ENCODE peak calls at places on chromosomes 16 and 17, in seven cellular contexts. X is stimulated activated CD8-positive, alpha-beta memory T cell treated with anti-CD3 and anti-CD28 coated beads, Interleukin-4, amount 100 ng/mL, for 1 hour; K is fibroblast of lung; M is cardiac muscle cell; T is transverse colon; Z is progenitor cell of endocrine pancreas; N is activated T-cell treated with anti-CD3 and anti-CD28 coated beads, Interleukin-2, amount 50 U/mL, for 72 hours. I is an unnamed sample.

GRCh38 chr16:24610421-24610765 is 71.0 kb downstream of the RBBP6 start:
- DNase-seq in X (no peak), K (peak; percentile 46), M (peak; percentile 44), T (peak; percentile 12), Z (no peak), N (peak; percentile 19), I (peak; percentile 32)

GRCh38 chr17:74851612-74852236 is 8.0 kb downstream of the GRIN2C start:
- DNase-seq in X (no peak), K (no peak), M (no peak), T (no peak), Z (no peak), N (no peak), I (no peak)

GRCh38 chr16:4371481-4372314 is at the start of gene VASN:
- DNase-seq in X (peak; percentile 48), K (peak; percentile 69), M (peak; percentile 91), T (peak; percentile 77), Z (peak; percentile 76), N (peak; percentile 75), I (peak; percentile 86)

GRCh38 chr16:22077700-22078313 is 14.5 kb upstream of the VWA3A start:
- DNase-seq in X (peak; percentile 64), K (peak; percentile 29), M (peak; percentile 71), T (peak; percentile 69), Z (peak; percentile 38), N (peak; percentile 69), I (peak; percentile 67)

GRCh38 chr17:74446551-74447500 is 14.9 kb downstream of the GPRC5C start:
- DNase-seq in X (no peak), K (no peak), M (no peak), T (no peak), Z (no peak), N (peak; percentile 66), I (peak; percentile 81)

GRCh38 chr17:31492880-31493655 is 101.6 kb downstream of the RAB11FIP4 start:
- DNase-seq in X (no peak), K (peak; percentile 25), M (no peak), T (peak; percentile 56), Z (no peak), N (peak; percentile 81), I (no peak)

GRCh38 chr17:39752241-39752831 is 14.6 kb downstream of the GRB7 start:
- DNase-seq in X (no peak), K (no peak), M (no peak), T (no peak), Z (no peak), N (no peak), I (no peak)

GRCh38 chr17:2697611-2698162 is 13.9 kb downstream of the CLUH start:
- DNase-seq in X (no peak), K (no peak), M (no peak), T (peak; percentile 7), Z (no peak), N (no peak), I (no peak)

GRCh38 chr17:48439875-48440505 is 10.0 kb upstream of the SKAP1 start:
- DNase-seq in X (peak; percentile 27), K (no peak), M (peak; percentile 76), T (no peak), Z (no peak), N (peak; percentile 35), I (no peak)

GRCh38 chr16:1152123-1152638 is 725 bp upstream of the CACNA1H start:
- DNase-seq in X (no peak), K (no peak), M (peak; percentile 56), T (no peak), Z (no peak), N (peak; percentile 47), I (no peak)

GRCh38 chr16:50301626-50302471 is 35.5 kb downstream of the ADCY7 start:
- DNase-seq in X (no peak), K (peak; percentile 91), M (no peak), T (no peak), Z (no peak), N (no peak), I (no peak)

GRCh38 chr16:19589771-19590302 is 34.3 kb downstream of the VPS35L start:
- DNase-seq in X (no peak), K (peak; percentile 38), M (no peak), T (no peak), Z (no peak), N (no peak), I (no peak)

GRCh38 chr16:73076291-73076959 is 28.5 kb upstream of the ZFHX3 start:
- DNase-seq in X (no peak), K (no peak), M (no peak), T (no peak), Z (no peak), N (no peak), I (no peak)

GRCh38 chr16:27843800-27844199 is 219.7 kb downstream of the GSG1L start:
- DNase-seq in X (no peak), K (no peak), M (no peak), T (no peak), Z (no peak), N (no peak), I (no peak)

GRCh38 chr16:87764600-87765472 is 950 bp downstream of the KLHDC4 start:
- DNase-seq in X (no peak), K (no peak), M (no peak), T (no peak), Z (no peak), N (no peak), I (no peak)

GRCh38 chr17:21679256-21680146 is 12.8 kb upstream of the KCNJ18 start:
- DNase-seq in X (no peak), K (no peak), M (no peak), T (no peak), Z (no peak), N (no peak), I (no peak)

GRCh38 chr17:35255316-35255715 is 12.4 kb downstream of the SLFN5 start:
- DNase-seq in X (no peak), K (no peak), M (no peak), T (no peak), Z (no peak), N (no peak), I (no peak)

GRCh38 chr16:24151482-24151939 is 104.6 kb upstream of the CACNG3 start:
- DNase-seq in X (no peak), K (peak; percentile 85), M (peak; percentile 17), T (no peak), Z (no peak), N (no peak), I (no peak)

GRCh38 chr17:39196820-39197331 is 593 bp downstream of the CACNB1 start:
- DNase-seq in X (no peak), K (no peak), M (peak; percentile 41), T (peak; percentile 53), Z (no peak), N (no peak), I (peak; percentile 30)

GRCh38 chr17:11928436-11928835 is 68.8 kb downstream of the ZNF18 start:
- DNase-seq in X (no peak), K (no peak), M (no peak), T (no peak), Z (no peak), N (no peak), I (no peak)

GRCh38 chr17:8905256-8905778 is 37.8 kb upstream of the PIK3R6 start:
- DNase-seq in X (no peak), K (no peak), M (no peak), T (no peak), Z (no peak), N (no peak), I (no peak)

GRCh38 chr17:77208217-77208808 is 67.5 kb downstream of the SEC14L1 start:
- DNase-seq in X (no peak), K (peak; percentile 42), M (peak; percentile 92), T (no peak), Z (no peak), N (no peak), I (no peak)

GRCh38 chr16:6189216-6189615 is 1091.6 kb upstream of the EEF2KMT start:
- DNase-seq in X (no peak), K (no peak), M (no peak), T (no peak), Z (no peak), N (no peak), I (no peak)

GRCh38 chr16:3149630-3150345 is 15.0 kb downstream of the ZNF213 start:
- DNase-seq in X (no peak), K (peak; percentile 66), M (peak; percentile 77), T (peak; percentile 81), Z (peak; percentile 51), N (peak; percentile 74), I (peak; percentile 73)

GRCh38 chr17:50129303-50129945 is 536 bp downstream of the SAMD14 start:
- DNase-seq in X (no peak), K (peak; percentile 58), M (no peak), T (no peak), Z (no peak), N (no peak), I (no peak)

GRCh38 chr17:61305024-61305423 is 94.6 kb upstream of the TBX2 start:
- DNase-seq in X (no peak), K (no peak), M (no peak), T (no peak), Z (no peak), N (no peak), I (no peak)

I was measured in heart right ventricle.